ENCODE peak calls at places on chromosomes 16 and 17, in nine cellular contexts. One of them, this sample, is unnamed.

GRCh38 chr16:57803413-57803990 is 1.2 kb upstream of the KIFC3 start:
- DNase-seq in mucosa of descending colon: peak
- DNase-seq in hypothalamus: no peak
- DNase-seq in A549: no peak
- DNase-seq in HTR-8/SVneo: no peak
- DNase-seq in T-helper 2 cell: no peak
- DNase-seq in HCEC 1CT: no peak
- DNase-seq in iPS-NIHi11: no peak
- DNase-seq in AG08395: no peak
- DNase-seq in this sample: peak

GRCh38 chr16:81469710-81470481 is 25.3 kb downstream of the CMIP start:
- DNase-seq in mucosa of descending colon: no peak
- DNase-seq in hypothalamus: no peak
- DNase-seq in A549: no peak
- DNase-seq in HTR-8/SVneo: no peak
- DNase-seq in T-helper 2 cell: peak
- DNase-seq in HCEC 1CT: no peak
- DNase-seq in iPS-NIHi11: no peak
- DNase-seq in AG08395: no peak
- DNase-seq in this sample: no peak

GRCh38 chr17:82065638-82066303 is at the start of gene DUS1L:
- DNase-seq in mucosa of descending colon: peak
- DNase-seq in hypothalamus: no peak
- DNase-seq in A549: peak
- DNase-seq in HTR-8/SVneo: peak
- DNase-seq in T-helper 2 cell: peak
- DNase-seq in HCEC 1CT: peak
- DNase-seq in iPS-NIHi11: peak
- DNase-seq in AG08395: peak
- DNase-seq in this sample: peak

GRCh38 chr16:83040174-83040573 is 413.4 kb downstream of the CDH13 start:
- DNase-seq in mucosa of descending colon: no peak
- DNase-seq in hypothalamus: no peak
- DNase-seq in A549: no peak
- DNase-seq in HTR-8/SVneo: no peak
- DNase-seq in T-helper 2 cell: no peak
- DNase-seq in HCEC 1CT: peak
- DNase-seq in iPS-NIHi11: no peak
- DNase-seq in AG08395: no peak
- DNase-seq in this sample: no peak

GRCh38 chr16:17696696-17697095 is 225.9 kb upstream of the XYLT1 start:
- DNase-seq in mucosa of descending colon: no peak
- DNase-seq in hypothalamus: no peak
- DNase-seq in A549: no peak
- DNase-seq in HTR-8/SVneo: no peak
- DNase-seq in T-helper 2 cell: no peak
- DNase-seq in HCEC 1CT: no peak
- DNase-seq in iPS-NIHi11: no peak
- DNase-seq in AG08395: no peak
- DNase-seq in this sample: no peak

GRCh38 chr17:14737984-14738651 is 437.2 kb downstream of the HS3ST3B1 start:
- DNase-seq in mucosa of descending colon: peak
- DNase-seq in hypothalamus: no peak
- DNase-seq in A549: peak
- DNase-seq in HTR-8/SVneo: peak
- DNase-seq in T-helper 2 cell: no peak
- DNase-seq in HCEC 1CT: peak
- DNase-seq in iPS-NIHi11: peak
- DNase-seq in AG08395: peak
- DNase-seq in this sample: peak

GRCh38 chr17:41635121-41636097 is 11.0 kb upstream of the KRT17 start:
- DNase-seq in mucosa of descending colon: no peak
- DNase-seq in hypothalamus: no peak
- DNase-seq in A549: no peak
- DNase-seq in HTR-8/SVneo: no peak
- DNase-seq in T-helper 2 cell: no peak
- DNase-seq in HCEC 1CT: no peak
- DNase-seq in iPS-NIHi11: peak
- DNase-seq in AG08395: peak
- DNase-seq in this sample: no peak

GRCh38 chr16:82229800-82230619 is 60.0 kb upstream of the MPHOSPH6 start:
- DNase-seq in mucosa of descending colon: peak
- DNase-seq in hypothalamus: no peak
- DNase-seq in A549: peak
- DNase-seq in HTR-8/SVneo: peak
- DNase-seq in T-helper 2 cell: peak
- DNase-seq in HCEC 1CT: peak
- DNase-seq in iPS-NIHi11: peak
- DNase-seq in AG08395: peak
- DNase-seq in this sample: peak

GRCh38 chr16:65975049-65975708 is 391.3 kb upstream of the CDH5 start:
- DNase-seq in mucosa of descending colon: no peak
- DNase-seq in hypothalamus: no peak
- DNase-seq in A549: peak
- DNase-seq in HTR-8/SVneo: no peak
- DNase-seq in T-helper 2 cell: no peak
- DNase-seq in HCEC 1CT: peak
- DNase-seq in iPS-NIHi11: no peak
- DNase-seq in AG08395: peak
- DNase-seq in this sample: peak

GRCh38 chr16:48384305-48384981 is 770 bp downstream of the SIAH1 start:
- DNase-seq in mucosa of descending colon: peak
- DNase-seq in hypothalamus: no peak
- DNase-seq in A549: peak
- DNase-seq in HTR-8/SVneo: peak
- DNase-seq in T-helper 2 cell: peak
- DNase-seq in HCEC 1CT: peak
- DNase-seq in iPS-NIHi11: peak
- DNase-seq in AG08395: peak
- DNase-seq in this sample: peak

GRCh38 chr16:48125888-48126287 is 29.9 kb downstream of the ABCC12 start:
- DNase-seq in mucosa of descending colon: no peak
- DNase-seq in hypothalamus: no peak
- DNase-seq in A549: no peak
- DNase-seq in HTR-8/SVneo: no peak
- DNase-seq in T-helper 2 cell: no peak
- DNase-seq in HCEC 1CT: peak
- DNase-seq in iPS-NIHi11: no peak
- DNase-seq in AG08395: no peak
- DNase-seq in this sample: no peak

GRCh38 chr17:17416007-17416399 is 60.8 kb upstream of the MED9 start:
- DNase-seq in mucosa of descending colon: no peak
- DNase-seq in hypothalamus: no peak
- DNase-seq in A549: peak
- DNase-seq in HTR-8/SVneo: peak
- DNase-seq in T-helper 2 cell: peak
- DNase-seq in HCEC 1CT: peak
- DNase-seq in iPS-NIHi11: peak
- DNase-seq in AG08395: peak
- DNase-seq in this sample: peak

GRCh38 chr17:45923511-45924268 is 29.3 kb downstream of the MAPT start:
- DNase-seq in mucosa of descending colon: no peak
- DNase-seq in hypothalamus: no peak
- DNase-seq in A549: no peak
- DNase-seq in HTR-8/SVneo: no peak
- DNase-seq in T-helper 2 cell: no peak
- DNase-seq in HCEC 1CT: peak
- DNase-seq in iPS-NIHi11: no peak
- DNase-seq in AG08395: peak
- DNase-seq in this sample: no peak

GRCh38 chr17:77022766-77023165 is 118.0 kb upstream of the SEC14L1 start:
- DNase-seq in mucosa of descending colon: no peak
- DNase-seq in hypothalamus: no peak
- DNase-seq in A549: no peak
- DNase-seq in HTR-8/SVneo: no peak
- DNase-seq in T-helper 2 cell: no peak
- DNase-seq in HCEC 1CT: no peak
- DNase-seq in iPS-NIHi11: no peak
- DNase-seq in AG08395: no peak
- DNase-seq in this sample: no peak

GRCh38 chr17:49843774-49844350 is 4.0 kb downstream of the TAC4 start:
- DNase-seq in mucosa of descending colon: no peak
- DNase-seq in hypothalamus: no peak
- DNase-seq in A549: peak
- DNase-seq in HTR-8/SVneo: no peak
- DNase-seq in T-helper 2 cell: no peak
- DNase-seq in HCEC 1CT: no peak
- DNase-seq in iPS-NIHi11: peak
- DNase-seq in AG08395: no peak
- DNase-seq in this sample: no peak

GRCh38 chr17:5045496-5045895 is 10.3 kb upstream of the SLC52A1 start:
- DNase-seq in mucosa of descending colon: no peak
- DNase-seq in hypothalamus: no peak
- DNase-seq in A549: no peak
- DNase-seq in HTR-8/SVneo: no peak
- DNase-seq in T-helper 2 cell: no peak
- DNase-seq in HCEC 1CT: no peak
- DNase-seq in iPS-NIHi11: no peak
- DNase-seq in AG08395: no peak
- DNase-seq in this sample: no peak

GRCh38 chr16:81592353-81592866 is 147.8 kb downstream of the CMIP start:
- DNase-seq in mucosa of descending colon: peak
- DNase-seq in hypothalamus: no peak
- DNase-seq in A549: no peak
- DNase-seq in HTR-8/SVneo: no peak
- DNase-seq in T-helper 2 cell: no peak
- DNase-seq in HCEC 1CT: no peak
- DNase-seq in iPS-NIHi11: no peak
- DNase-seq in AG08395: no peak
- DNase-seq in this sample: no peak

GRCh38 chr16:81624718-81625543 is 154.2 kb upstream of the PLCG2 start:
- DNase-seq in mucosa of descending colon: no peak
- DNase-seq in hypothalamus: no peak
- DNase-seq in A549: no peak
- DNase-seq in HTR-8/SVneo: no peak
- DNase-seq in T-helper 2 cell: no peak
- DNase-seq in HCEC 1CT: no peak
- DNase-seq in iPS-NIHi11: no peak
- DNase-seq in AG08395: no peak
- DNase-seq in this sample: no peak

GRCh38 chr17:46002311-46002972 is 3.4 kb downstream of the STH start:
- DNase-seq in mucosa of descending colon: no peak
- DNase-seq in hypothalamus: peak
- DNase-seq in A549: peak
- DNase-seq in HTR-8/SVneo: peak
- DNase-seq in T-helper 2 cell: peak
- DNase-seq in HCEC 1CT: peak
- DNase-seq in iPS-NIHi11: peak
- DNase-seq in AG08395: peak
- DNase-seq in this sample: peak

GRCh38 chr17:39096435-39097158 is 54.8 kb downstream of the PLXDC1 start:
- DNase-seq in mucosa of descending colon: no peak
- DNase-seq in hypothalamus: no peak
- DNase-seq in A549: no peak
- DNase-seq in HTR-8/SVneo: no peak
- DNase-seq in T-helper 2 cell: peak
- DNase-seq in HCEC 1CT: no peak
- DNase-seq in iPS-NIHi11: no peak
- DNase-seq in AG08395: no peak
- DNase-seq in this sample: no peak

This sample was measured in AG08396.